ENCODE peak calls at places on chromosomes 2 and 18, in nine cellular contexts. M is kidney; C is WERI-Rb-1; L is caudate nucleus; O is NCI-H774; P is C1 segment of cervical spinal cord; T is natural killer cell treated with Interleukin-12 subunit alpha and Interleukin-12 subunit beta and Interleukin-15 and Interleukin-18, amount 100 ng/mL, for 72 hours; B is stimulated activated naive B cell treated with anti-CD40 and anti-IgM and Interleukin-4, amounts not matched to agents 10 μg/mL and 1 μg/mL and 100 μg/mL, for 72 hours; K is A172. Q is an unnamed sample.

GRCh38 chr2:152251811-152252210 is 76.2 kb upstream of the STAM2 start:
- DNase-seq in M (no peak), C (peak), L (no peak), O (no peak), P (no peak), T (no peak), B (no peak), K (no peak), Q (no peak)

GRCh38 chr2:234165421-234165820 is 114.9 kb downstream of the SPP2 start:
- DNase-seq in M (no peak), C (no peak), L (no peak), O (no peak), P (no peak), T (no peak), B (no peak), K (peak), Q (no peak)

GRCh38 chr2:142112648-142113278 is 18.1 kb downstream of the LRP1B start:
- DNase-seq in M (no peak), C (no peak), L (no peak), O (no peak), P (no peak), T (no peak), B (no peak), K (peak), Q (no peak)

GRCh38 chr2:39534095-39534711 is 97.1 kb upstream of the MAP4K3 start:
- DNase-seq in M (no peak), C (no peak), L (no peak), O (no peak), P (no peak), T (no peak), B (no peak), K (no peak), Q (no peak)

GRCh38 chr2:39730685-39731302 is 48.3 kb downstream of the THUMPD2 start:
- DNase-seq in M (no peak), C (no peak), L (no peak), O (peak), P (no peak), T (no peak), B (no peak), K (peak), Q (peak)

GRCh38 chr18:35949090-35949489 is 23.4 kb upstream of the RMP24 start:
- DNase-seq in M (no peak), C (no peak), L (no peak), O (no peak), P (no peak), T (no peak), B (no peak), K (no peak), Q (no peak)

GRCh38 chr2:160493227-160494028 is at the start of gene RBMS1:
- DNase-seq in M (peak), C (peak), L (no peak), O (peak), P (peak), T (no peak), B (peak), K (peak), Q (no peak)

GRCh38 chr2:111119004-111119846 is 1.5 kb upstream of the BCL2L11 start:
- DNase-seq in M (peak), C (no peak), L (no peak), O (no peak), P (no peak), T (no peak), B (peak), K (no peak), Q (no peak)

GRCh38 chr2:237604960-237605359 is 14.4 kb upstream of the RAB17 start:
- DNase-seq in M (no peak), C (peak), L (no peak), O (no peak), P (no peak), T (no peak), B (no peak), K (peak), Q (peak)

GRCh38 chr2:73823916-73824523 is 4.7 kb upstream of the STAMBP start:
- DNase-seq in M (no peak), C (peak), L (no peak), O (peak), P (no peak), T (peak), B (no peak), K (peak), Q (peak)

GRCh38 chr2:154392256-154392655 is 306.2 kb upstream of the KCNJ3 start:
- DNase-seq in M (no peak), C (no peak), L (no peak), O (no peak), P (no peak), T (no peak), B (no peak), K (no peak), Q (no peak)

GRCh38 chr2:120403676-120404075 is 57.7 kb downstream of the INHBB start:
- DNase-seq in M (no peak), C (no peak), L (no peak), O (no peak), P (no peak), T (no peak), B (no peak), K (peak), Q (no peak)

GRCh38 chr2:139007130-139007529 is 226.9 kb upstream of the NXPH2 start:
- DNase-seq in M (no peak), C (no peak), L (no peak), O (no peak), P (no peak), T (no peak), B (no peak), K (no peak), Q (no peak)

GRCh38 chr2:226791056-226791486 is 8.5 kb downstream of the IRS1 start:
- DNase-seq in M (no peak), C (peak), L (peak), O (peak), P (no peak), T (no peak), B (no peak), K (no peak), Q (peak)

GRCh38 chr18:3456686-3457069 is 6.7 kb downstream of the TGIF1 start:
- DNase-seq in M (no peak), C (no peak), L (no peak), O (peak), P (no peak), T (no peak), B (no peak), K (no peak), Q (no peak)

GRCh38 chr2:105396254-105397024 is 2.4 kb downstream of the FHL2 start:
- DNase-seq in M (no peak), C (no peak), L (no peak), O (no peak), P (no peak), T (no peak), B (no peak), K (peak), Q (no peak)